ENCODE peak calls at places on chromosomes 16 and 17, in four cellular contexts. H is activated CD8-positive, alpha-beta memory T cell treated with anti-CD3 and anti-CD28 coated beads for 4 hours; V is NCI-H1417; Z is NCI-H1092 treated with DMSO at 0.1 percent for 48 hours. O is an unnamed sample.

GRCh38 chr16:28292731-28293588 is 635 bp downstream of the SBK1 start:
- DNase-seq in H (no peak), V (peak; percentile 92), Z (peak; percentile 40), O (no peak)

GRCh38 chr16:53892155-53892554 is 188.2 kb downstream of the FTO start:
- DNase-seq in H (no peak), V (peak; percentile 84), Z (peak; percentile 81), O (peak; percentile 34)

GRCh38 chr16:80259289-80259805 is 281.4 kb upstream of the DYNLRB2 start:
- DNase-seq in H (no peak), V (no peak), Z (no peak), O (no peak)

GRCh38 chr17:50364061-50364458 is 8.9 kb downstream of the MRPL27 start:
- DNase-seq in H (no peak), V (no peak), Z (no peak), O (no peak)

GRCh38 chr17:27549251-27549919 is 81.6 kb upstream of the LGALS9 start:
- DNase-seq in H (no peak), V (no peak), Z (no peak), O (no peak)

GRCh38 chr17:39209317-39210092 is 9.4 kb downstream of the RPL19 start:
- DNase-seq in H (peak; percentile 76), V (peak; percentile 54), Z (peak; percentile 7), O (peak; percentile 68)

GRCh38 chr17:75684924-75685323 is 17.8 kb downstream of the SAP30BP start:
- DNase-seq in H (no peak), V (no peak), Z (no peak), O (no peak)

GRCh38 chr16:1309888-1310831 is 724 bp downstream of the UBE2I start:
- DNase-seq in H (peak; percentile 28), V (peak; percentile 51), Z (no peak), O (peak; percentile 5)

GRCh38 chr16:57253410-57253927 is 8.4 kb downstream of the ARL2BP start:
- DNase-seq in H (no peak), V (no peak), Z (no peak), O (no peak)

GRCh38 chr16:22098538-22099255 is 6.4 kb downstream of the VWA3A start:
- DNase-seq in H (no peak), V (peak; percentile 74), Z (peak; percentile 66), O (peak; percentile 71)

GRCh38 chr16:85174871-85175723 is 62.8 kb upstream of the CIBAR2 start:
- DNase-seq in H (no peak), V (no peak), Z (no peak), O (no peak)

GRCh38 chr16:27235055-27235937 is 32.0 kb downstream of the KDM8 start:
- DNase-seq in H (peak; percentile 74), V (peak; percentile 45), Z (peak; percentile 90), O (peak; percentile 73)

GRCh38 chr17:59341922-59342321 is 10.5 kb downstream of the YPEL2 start:
- DNase-seq in H (no peak), V (no peak), Z (no peak), O (no peak)

GRCh38 chr16:2753523-2754020 is 1.1 kb downstream of the SRRM2 start:
- DNase-seq in H (no peak), V (no peak), Z (no peak), O (no peak)

O was measured in AML-193.